ENCODE peak calls at places on chromosomes 1 and 21, in seven cellular contexts. N is HCT116, R is H1, Z is GM12878, X is K562, S is HepG2, O is SK-N-SH. U is an unnamed sample.

GRCh38 chr1:39919545-39919944 is 17.8 kb upstream of the MYCL start:
- DNase-seq in S (peak), X (peak), Z (peak), N (peak), R (no peak), O (peak), U (peak)

GRCh38 chr1:38454236-38454635 is 405.3 kb downstream of the RRAGC start:
- DNase-seq in X (peak), S (no peak), O (no peak), Z (no peak), R (no peak), N (peak), U (no peak)

GRCh38 chr21:35294231-35294898 is 245.3 kb upstream of the RUNX1 start:
- DNase-seq in R (no peak), N (peak), S (no peak), Z (no peak), O (no peak), X (no peak), U (no peak)

GRCh38 chr1:104132386-104132973 is 382.8 kb downstream of the AMY1C start:
- DNase-seq in S (peak), N (no peak), O (peak), X (no peak), Z (no peak), R (no peak), U (peak)

GRCh38 chr1:219587817-219588561 is 24.9 kb downstream of the ZC3H11B start:
- DNase-seq in O (peak), S (no peak), Z (no peak), N (no peak), R (no peak), X (no peak), U (no peak)

GRCh38 chr21:32463889-32464300 is 51.4 kb downstream of the EVA1C start:
- DNase-seq in X (no peak), S (peak), R (no peak), Z (no peak), O (no peak), N (peak), U (no peak)

GRCh38 chr1:60388092-60388987 is 314.8 kb upstream of the C1orf87 start:
- DNase-seq in S (no peak), O (no peak), X (no peak), Z (no peak), N (no peak), R (no peak), U (no peak)

GRCh38 chr1:224127925-224128819 is 14.3 kb downstream of the FBXO28 start:
- DNase-seq in O (no peak), R (no peak), Z (no peak), X (no peak), S (no peak), N (no peak), U (peak)

GRCh38 chr1:182604128-182604834 is at the start of gene RGS16:
- DNase-seq in Z (peak), N (peak), R (no peak), X (peak), O (peak), S (no peak), U (peak)

GRCh38 chr1:243475966-243476365 is 220.1 kb downstream of the SDCCAG8 start:
- DNase-seq in R (no peak), O (no peak), S (no peak), Z (no peak), X (peak), N (no peak), U (no peak)
- TF ChIP-seq JUND in R (no peak), O (no peak), S (no peak), Z (no peak), X (no peak), N (no peak), U (no peak)

GRCh38 chr1:214259353-214259982 is 21.5 kb upstream of the SMYD2 start:
- DNase-seq in Z (no peak), S (no peak), R (no peak), X (no peak), N (no peak), O (no peak), U (peak)

GRCh38 chr1:214260561-214261205 is 20.3 kb upstream of the SMYD2 start:
- DNase-seq in S (no peak), N (no peak), X (no peak), R (no peak), Z (no peak), O (no peak), U (no peak)

GRCh38 chr1:214255509-214255908 is 25.4 kb upstream of the SMYD2 start:
- DNase-seq in R (no peak), Z (no peak), N (no peak), S (no peak), O (no peak), X (no peak), U (no peak)

GRCh38 chr1:214264196-214264595 is 16.8 kb upstream of the SMYD2 start:
- DNase-seq in O (no peak), R (no peak), X (no peak), N (no peak), Z (no peak), S (no peak), U (no peak)

GRCh38 chr1:214261206-214262123 is 19.5 kb upstream of the SMYD2 start:
- DNase-seq in N (peak), X (peak), R (no peak), S (peak), Z (no peak), O (peak), U (peak)
- TF ChIP-seq JUND in N (no peak), X (no peak), R (no peak), S (no peak), Z (no peak), O (no peak), U (no peak)

DNA sequence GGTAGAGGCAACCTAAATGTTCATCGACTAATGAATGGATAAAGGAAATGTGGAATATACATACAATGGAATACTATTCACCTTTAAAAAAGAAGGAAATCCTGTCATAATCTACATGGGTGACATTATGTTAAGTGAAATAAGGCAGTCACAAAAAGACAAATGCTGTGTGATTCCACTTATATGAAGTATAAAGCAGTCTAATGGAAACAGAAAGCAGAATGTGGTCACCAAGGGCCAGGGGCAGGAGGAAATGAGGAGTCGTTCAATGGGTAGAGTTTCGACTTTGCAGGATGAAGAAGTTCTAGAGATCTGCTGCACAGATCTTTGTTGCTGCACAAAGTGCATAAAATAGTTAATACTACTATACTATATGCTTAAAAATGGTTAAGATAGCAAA is 7.8 kb downstream of the DIPK1A start:
- DNase-seq in O (no peak), R (no peak), Z (no peak), N (no peak), S (no peak), X (no peak), U (no peak)
- TF ChIP-seq JUND in O (no peak), R (no peak), Z (no peak), N (no peak), S (no peak), X (no peak), U (no peak)

GRCh38 chr1:222171005-222171404 is 376.9 kb downstream of the HHIPL2 start:
- DNase-seq in Z (peak), N (peak), X (no peak), S (peak), R (no peak), O (peak), U (peak)
- TF ChIP-seq JUND in Z (no peak), N (no peak), X (no peak), S (no peak), R (no peak), O (no peak), U (no peak)

DNA sequence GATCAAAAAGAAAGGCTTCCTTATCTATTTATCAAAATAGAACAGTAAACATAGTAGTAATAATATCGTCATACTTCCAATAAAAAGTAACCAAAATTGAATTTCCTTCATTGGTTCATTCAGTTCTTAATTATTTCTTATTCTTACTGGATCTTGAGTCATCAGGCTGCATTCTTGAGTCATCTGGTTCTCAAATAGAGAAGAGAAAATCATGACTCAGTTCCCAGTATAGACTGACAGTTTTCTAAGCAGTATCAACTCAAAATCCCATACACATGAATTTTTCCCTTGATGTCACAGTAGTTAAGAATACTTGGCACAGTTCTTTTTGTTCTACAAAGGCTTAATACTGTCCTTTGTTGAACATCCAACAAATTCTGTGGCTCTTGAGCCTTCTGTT is 626.9 kb upstream of the ADGRL4 start:
- DNase-seq in X (no peak), N (no peak), O (no peak), S (no peak), Z (no peak), R (no peak), U (no peak)
- TF ChIP-seq JUND in X (no peak), N (no peak), O (peak), S (no peak), Z (no peak), R (no peak), U (no peak)

GRCh38 chr1:36400825-36401601 is 3.3 kb upstream of the LSM10 start:
- DNase-seq in Z (no peak), O (no peak), X (peak), N (peak), S (peak), R (peak), U (no peak)
- TF ChIP-seq JUND in Z (no peak), O (no peak), X (peak), N (no peak), S (peak), R (peak), U (no peak)

DNA sequence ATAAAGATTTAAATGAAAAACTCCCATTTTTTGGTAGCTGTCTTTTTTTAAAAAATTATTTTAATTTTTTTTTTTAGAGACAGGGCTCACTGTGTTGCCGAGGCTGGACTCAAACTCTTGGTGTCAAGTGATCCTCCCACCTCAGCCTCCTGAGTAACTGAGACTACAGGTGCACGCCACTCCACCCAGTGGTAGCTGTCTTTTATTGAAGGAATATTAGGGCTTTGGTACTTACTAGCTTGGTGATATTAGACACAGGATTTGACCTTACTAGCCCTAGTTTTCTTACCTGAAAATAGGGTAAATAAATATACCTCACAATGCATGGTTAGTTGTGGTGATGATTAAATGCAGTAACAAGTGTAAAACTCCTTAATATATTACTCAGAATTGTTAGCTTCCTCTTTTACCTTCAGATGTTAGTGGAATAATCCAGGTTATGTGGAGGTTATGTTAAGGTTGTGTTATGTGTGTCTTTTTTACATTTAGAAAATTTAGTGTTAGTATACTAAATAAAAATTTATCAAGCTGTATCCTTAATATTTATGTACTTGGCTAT is 66.8 kb downstream of the PHACTR4 start:
- DNase-seq in N (no peak), O (no peak), Z (no peak), R (no peak), X (no peak), S (peak), U (no peak)
- TF ChIP-seq JUND in N (no peak), O (no peak), Z (no peak), R (no peak), X (no peak), S (no peak), U (no peak)

GRCh38 chr1:27686223-27686990 is 14.4 kb upstream of the IFI6 start:
- DNase-seq in N (no peak), O (no peak), Z (no peak), S (no peak), R (no peak), X (peak), U (no peak)
- TF ChIP-seq JUND in N (no peak), O (no peak), Z (no peak), S (no peak), R (no peak), X (no peak), U (no peak)

GRCh38 chr1:119731060-119731459 is 19.3 kb downstream of the PHGDH start:
- DNase-seq in X (no peak), S (no peak), R (no peak), O (no peak), N (no peak), Z (no peak), U (no peak)
- TF ChIP-seq JUND in X (no peak), S (no peak), R (no peak), O (no peak), N (no peak), Z (no peak), U (no peak)

GRCh38 chr1:2534315-2534714 is 4.3 kb upstream of the HES5 start:
- DNase-seq in Z (no peak), S (no peak), O (no peak), R (no peak), X (no peak), N (no peak), U (no peak)

GRCh38 chr1:2535455-2535854 is 5.4 kb upstream of the HES5 start:
- DNase-seq in O (no peak), X (no peak), N (no peak), S (no peak), R (no peak), Z (no peak), U (no peak)

GRCh38 chr1:2534775-2535387 is 4.8 kb upstream of the HES5 start:
- DNase-seq in O (no peak), S (no peak), X (peak), Z (no peak), N (no peak), R (no peak), U (peak)

GRCh38 chr1:2532485-2533160 is 2.6 kb upstream of the HES5 start:
- DNase-seq in Z (no peak), R (no peak), X (no peak), N (no peak), S (no peak), O (no peak), U (no peak)

DNA sequence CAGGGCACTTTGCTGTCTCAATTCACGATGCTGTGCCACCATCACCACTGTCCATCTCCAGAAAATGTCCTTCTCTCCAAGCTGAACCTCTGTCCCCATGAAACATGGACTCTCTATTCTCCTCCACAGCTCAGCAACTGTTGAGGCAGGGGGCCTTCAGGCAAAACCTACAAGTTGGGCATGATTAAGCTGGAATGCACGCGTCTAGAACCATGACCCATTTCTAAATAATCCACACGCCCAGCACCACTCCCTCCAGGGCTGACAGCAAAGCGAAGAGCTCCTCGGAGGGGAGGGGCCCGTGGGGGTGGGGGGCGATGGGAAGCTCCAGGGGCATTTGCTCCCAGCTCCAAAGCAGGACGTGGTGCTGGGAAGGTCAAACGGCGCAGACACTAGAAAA is 3.3 kb upstream of the HES5 start:
- DNase-seq in N (no peak), O (no peak), Z (no peak), X (no peak), R (no peak), S (no peak), U (no peak)
- TF ChIP-seq JUND in N (no peak), O (no peak), Z (no peak), X (no peak), R (no peak), S (no peak), U (no peak)

U was measured in T47D.